ENCODE peak calls at places on chromosomes 2 and 18, in eight cellular contexts. G, T, L, U, Q, B, F and V are unnamed samples.

GRCh38 chr2:100208375-100208774 is 66.0 kb upstream of the AFF3 start:
- DNase-seq in U (no peak), F (no peak), G (no peak), Q (no peak), B (peak), T (no peak), L (no peak), V (no peak)

GRCh38 chr2:123518387-123518786 is 506.7 kb upstream of the CNTNAP5 start:
- DNase-seq in U (no peak), L (no peak), Q (no peak), T (no peak), B (no peak), F (no peak), G (no peak), V (no peak)

GRCh38 chr2:25297738-25298137 is 44.0 kb downstream of the DNMT3A start:
- DNase-seq in Q (no peak), L (no peak), B (no peak), G (no peak), F (no peak), U (no peak), T (no peak), V (no peak)

GRCh38 chr2:137964066-137964858 is at the start of gene HNMT:
- DNase-seq in T (peak), L (peak), B (peak), G (peak), F (peak), U (peak), Q (no peak), V (peak)

GRCh38 chr2:237884681-237885080 is 25.3 kb downstream of the RAMP1 start:
- DNase-seq in G (no peak), F (no peak), B (no peak), T (no peak), U (peak), L (no peak), Q (no peak), V (no peak)

GRCh38 chr2:95352291-95353054 is 50.0 kb upstream of the FAHD2A start:
- DNase-seq in U (peak), Q (no peak), F (no peak), G (no peak), L (no peak), T (peak), B (no peak), V (no peak)

GRCh38 chr2:201432038-201432437 is 19.2 kb downstream of the TRAK2 start:
- DNase-seq in B (no peak), G (no peak), Q (no peak), T (no peak), U (no peak), L (no peak), F (no peak), V (peak)

GRCh38 chr2:28544405-28544914 is 48.6 kb downstream of the PLB1 start:
- DNase-seq in Q (no peak), G (no peak), T (no peak), U (no peak), L (peak), B (peak), F (no peak), V (peak)

GRCh38 chr2:65057391-65058052 is 1.3 kb downstream of the CEP68 start:
- DNase-seq in L (no peak), B (no peak), T (no peak), G (no peak), Q (no peak), F (no peak), U (no peak), V (peak)

GRCh38 chr2:223044092-223044836 is 7.7 kb upstream of the KCNE4 start:
- DNase-seq in Q (no peak), U (no peak), F (no peak), T (no peak), L (no peak), G (no peak), B (no peak), V (no peak)

GRCh38 chr2:17813742-17814458 is 2.4 kb upstream of the MSGN1 start:
- DNase-seq in F (no peak), G (no peak), Q (no peak), B (peak), L (no peak), T (no peak), U (no peak), V (peak)

DNA sequence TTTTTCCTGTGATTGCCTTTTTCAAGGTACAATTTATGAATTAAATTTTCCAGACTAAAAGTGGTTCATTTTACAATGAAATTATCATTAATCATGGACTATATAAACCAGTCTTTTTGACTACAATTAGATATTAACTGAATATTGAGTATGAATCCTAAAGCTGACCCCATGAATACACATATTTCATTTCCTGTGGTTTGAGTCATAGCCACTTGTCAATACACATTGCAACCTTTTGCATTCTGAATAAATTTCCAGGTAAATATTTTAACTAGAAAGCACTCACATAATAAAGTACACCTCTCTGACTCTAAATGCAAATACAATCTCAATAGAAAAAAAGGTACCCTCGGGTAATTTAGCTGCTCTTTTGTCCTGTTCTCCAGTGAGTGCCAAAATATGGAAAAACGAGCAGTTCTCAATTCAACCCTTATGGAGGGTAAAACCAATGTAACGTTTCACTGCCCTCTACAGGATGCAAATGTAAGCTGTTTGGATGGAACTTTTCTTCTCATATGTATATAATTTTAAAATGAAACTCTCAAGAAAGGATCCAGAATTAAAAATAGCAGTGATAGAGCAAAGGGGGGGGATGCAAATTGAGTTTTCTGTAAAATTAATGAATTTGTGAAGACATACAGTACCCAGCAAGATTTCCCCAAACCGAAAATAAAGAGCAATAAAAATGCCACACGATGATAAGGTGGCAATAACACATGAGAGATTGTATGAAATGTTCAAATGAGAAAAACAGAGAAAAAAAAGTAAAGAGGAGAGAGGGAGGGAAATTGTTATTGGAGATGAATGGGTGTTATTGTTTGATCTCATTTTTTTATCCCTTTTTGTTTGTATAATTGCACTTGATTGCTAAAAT is 1795.7 kb upstream of the PIK3C3 start:
- DNase-seq in T (no peak), Q (no peak), B (no peak), G (no peak), L (peak), U (no peak), F (no peak), V (peak)
- TF ChIP-seq CTCF in T (no peak), Q (peak), B (peak), G (no peak), L (peak), U (peak), F (peak), V (peak)

GRCh38 chr2:69692424-69692823 is 48.9 kb upstream of the AAK1 start:
- DNase-seq in U (no peak), L (no peak), B (no peak), T (no peak), F (no peak), G (no peak), Q (no peak), V (peak)
- H3K4me3 ChIP-seq in U (no peak), L (no peak), B (no peak), T (no peak), F (no peak), G (no peak), Q (no peak), V (no peak)

GRCh38 chr2:1839066-1839756 is 94.9 kb upstream of the PXDN start:
- DNase-seq in L (no peak), B (no peak), G (no peak), U (no peak), F (no peak), T (no peak), Q (no peak), V (no peak)
- TF ChIP-seq CTCF in L (peak), B (no peak), G (no peak), U (no peak), F (no peak), T (no peak), Q (no peak), V (no peak)

GRCh38 chr2:69013837-69014796 is 1.1 kb downstream of the ANTXR1 start:
- DNase-seq in L (peak), F (no peak), T (no peak), G (no peak), Q (no peak), U (no peak), B (no peak), V (peak)
- H3K4me3 ChIP-seq in L (peak), F (peak), T (peak), G (peak), Q (peak), U (peak), B (peak), V (peak)

DNA sequence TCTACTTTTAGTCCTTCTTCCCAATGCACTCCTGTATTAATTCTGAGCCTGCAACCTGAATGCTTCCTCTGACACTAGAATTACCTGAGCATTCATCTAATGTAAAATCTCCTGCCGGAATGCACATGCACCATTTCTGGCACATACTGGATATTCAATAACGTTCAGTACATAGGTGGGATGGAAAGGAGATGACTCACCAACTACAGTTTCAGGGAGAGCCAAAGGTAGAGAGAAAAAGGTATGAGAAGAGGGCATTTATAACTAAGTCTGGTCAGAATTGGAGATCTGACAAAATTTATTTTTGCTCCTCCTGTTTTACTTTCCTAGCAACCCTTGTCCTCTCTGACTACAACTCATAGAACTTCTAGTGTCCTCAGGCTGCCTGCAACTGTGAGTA is 1954.1 kb upstream of the CELF4 start:
- DNase-seq in U (no peak), B (no peak), L (no peak), F (no peak), Q (no peak), G (no peak), T (no peak), V (no peak)
- TF ChIP-seq CTCF in U (no peak), B (no peak), L (no peak), F (no peak), Q (no peak), G (no peak), T (no peak), V (no peak)

GRCh38 chr2:1707771-1708351 is 36.5 kb downstream of the PXDN start:
- DNase-seq in U (peak), B (no peak), T (peak), L (peak), Q (peak), G (peak), F (no peak), V (peak)
- H3K4me3 ChIP-seq in U (no peak), B (no peak), T (peak), L (peak), Q (peak), G (no peak), F (peak), V (peak)

GRCh38 chr2:105896765-105897163 is 152.1 kb downstream of the NCK2 start:
- DNase-seq in F (no peak), T (no peak), Q (no peak), B (no peak), U (no peak), G (no peak), L (peak), V (no peak)
- TF ChIP-seq CTCF in F (no peak), T (no peak), Q (no peak), B (no peak), U (no peak), G (no peak), L (peak), V (peak)

GRCh38 chr2:118845005-118845842 is 2.2 kb downstream of the EN1 start:
- DNase-seq in T (no peak), F (no peak), U (peak), G (no peak), L (peak), Q (no peak), B (no peak), V (no peak)
- H3K4me3 ChIP-seq in T (peak), F (no peak), U (no peak), G (no peak), L (no peak), Q (peak), B (no peak), V (peak)

GRCh38 chr2:164714471-164714870 is 93.2 kb upstream of the GRB14 start:
- DNase-seq in G (no peak), F (no peak), U (no peak), Q (no peak), B (no peak), T (no peak), L (no peak), V (no peak)

GRCh38 chr2:164711246-164712138 is 90.2 kb upstream of the GRB14 start:
- DNase-seq in Q (no peak), B (no peak), F (no peak), L (no peak), G (no peak), T (no peak), U (no peak), V (no peak)

GRCh38 chr2:164719996-164720941 is 99.0 kb upstream of the GRB14 start:
- DNase-seq in B (no peak), U (no peak), F (no peak), T (no peak), G (no peak), Q (no peak), L (no peak), V (peak)

GRCh38 chr2:164721425-164721824 is 100.1 kb upstream of the GRB14 start:
- DNase-seq in U (no peak), B (no peak), Q (no peak), F (no peak), G (no peak), L (no peak), T (no peak), V (no peak)

DNA sequence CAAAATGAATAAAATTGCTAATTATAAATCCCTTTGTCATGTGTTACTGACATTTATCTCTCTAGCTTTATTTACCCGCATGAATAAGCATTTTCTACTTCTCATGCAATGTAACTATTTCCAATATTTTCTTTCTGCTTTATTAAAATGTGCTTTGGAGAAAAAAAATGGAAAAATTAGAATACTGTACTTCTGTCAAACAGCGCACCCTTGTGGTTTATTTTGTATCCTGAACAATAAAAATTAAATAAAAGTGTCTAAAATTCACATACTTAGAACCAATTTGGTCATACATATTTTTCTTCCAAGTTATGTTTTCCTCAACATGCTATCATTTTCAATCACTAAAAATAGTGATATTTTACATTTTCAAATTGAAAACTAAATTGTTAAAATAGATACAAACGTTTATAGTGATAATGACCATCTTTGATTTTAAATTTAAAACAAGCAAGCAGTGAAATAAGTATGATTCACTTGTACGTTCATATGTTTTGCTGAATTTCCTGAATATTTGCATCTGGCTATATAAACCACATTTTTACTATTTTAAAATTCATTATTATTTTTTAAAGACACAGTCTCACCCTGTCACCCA is 95.8 kb upstream of the GRB14 start:
- DNase-seq in B (no peak), L (peak), U (no peak), T (no peak), Q (no peak), G (no peak), F (no peak), V (peak)
- TF ChIP-seq CTCF in B (peak), L (peak), U (peak), T (peak), Q (peak), G (no peak), F (peak), V (peak)